ENCODE peak calls at places on chromosomes 16 and 17, in seven cellular contexts. One of them, this sample, is unnamed.
A peak's percentile ranks its signal among the peaks of the same experiment; 100 is the strongest.

GRCh38 chr16:83070416-83071199 is 443.8 kb downstream of the CDH13 start:
- DNase-seq in effector memory CD4-positive, alpha-beta T cell: no peak
- DNase-seq in AG04450: no peak
- DNase-seq in GM23248: no peak
- DNase-seq in brain microvascular endothelial cell: no peak
- DNase-seq in naive thymus-derived CD4-positive, alpha-beta T cell: no peak
- DNase-seq in PC-3: no peak
- DNase-seq in this sample: no peak

GRCh38 chr17:67528751-67529436 is 151.8 kb downstream of the PITPNC1 start:
- DNase-seq in effector memory CD4-positive, alpha-beta T cell: no peak
- DNase-seq in brain microvascular endothelial cell: peak; percentile 94
- DNase-seq in AG04450: peak; percentile 59
- DNase-seq in PC-3: peak; percentile 27
- DNase-seq in GM23248: peak; percentile 99
- DNase-seq in naive thymus-derived CD4-positive, alpha-beta T cell: no peak
- DNase-seq in this sample: no peak

GRCh38 chr17:31283841-31284240 is 13.2 kb downstream of the OMG start:
- DNase-seq in GM23248: no peak
- DNase-seq in PC-3: no peak
- DNase-seq in brain microvascular endothelial cell: no peak
- DNase-seq in AG04450: no peak
- DNase-seq in naive thymus-derived CD4-positive, alpha-beta T cell: no peak
- DNase-seq in effector memory CD4-positive, alpha-beta T cell: no peak
- DNase-seq in this sample: no peak

GRCh38 chr17:45050680-45051059 is 762 bp downstream of the DCAKD start:
- DNase-seq in AG04450: no peak
- DNase-seq in PC-3: no peak
- DNase-seq in effector memory CD4-positive, alpha-beta T cell: no peak
- DNase-seq in naive thymus-derived CD4-positive, alpha-beta T cell: peak; percentile 52
- DNase-seq in GM23248: peak; percentile 58
- DNase-seq in brain microvascular endothelial cell: no peak
- DNase-seq in this sample: no peak

GRCh38 chr16:72939247-72939646 is 108.7 kb downstream of the ZFHX3 start:
- DNase-seq in effector memory CD4-positive, alpha-beta T cell: no peak
- DNase-seq in brain microvascular endothelial cell: peak; percentile 70
- DNase-seq in naive thymus-derived CD4-positive, alpha-beta T cell: no peak
- DNase-seq in AG04450: peak; percentile 44
- DNase-seq in PC-3: peak; percentile 56
- DNase-seq in GM23248: peak; percentile 80
- DNase-seq in this sample: no peak

GRCh38 chr16:30494709-30495108 is 22.2 kb downstream of the ITGAL start:
- DNase-seq in GM23248: no peak
- DNase-seq in naive thymus-derived CD4-positive, alpha-beta T cell: no peak
- DNase-seq in PC-3: no peak
- DNase-seq in AG04450: no peak
- DNase-seq in effector memory CD4-positive, alpha-beta T cell: no peak
- DNase-seq in brain microvascular endothelial cell: no peak
- DNase-seq in this sample: no peak

GRCh38 chr16:51407199-51407598 is 256.1 kb upstream of the SALL1 start:
- DNase-seq in naive thymus-derived CD4-positive, alpha-beta T cell: no peak
- DNase-seq in GM23248: no peak
- DNase-seq in brain microvascular endothelial cell: no peak
- DNase-seq in PC-3: no peak
- DNase-seq in AG04450: no peak
- DNase-seq in effector memory CD4-positive, alpha-beta T cell: no peak
- DNase-seq in this sample: no peak

GRCh38 chr17:27497696-27498095 is 41.4 kb downstream of the KSR1 start:
- DNase-seq in PC-3: no peak
- DNase-seq in GM23248: no peak
- DNase-seq in AG04450: no peak
- DNase-seq in naive thymus-derived CD4-positive, alpha-beta T cell: no peak
- DNase-seq in effector memory CD4-positive, alpha-beta T cell: no peak
- DNase-seq in brain microvascular endothelial cell: no peak
- DNase-seq in this sample: no peak

GRCh38 chr17:67393809-67394418 is 16.8 kb downstream of the PITPNC1 start:
- DNase-seq in naive thymus-derived CD4-positive, alpha-beta T cell: no peak
- DNase-seq in brain microvascular endothelial cell: no peak
- DNase-seq in AG04450: no peak
- DNase-seq in GM23248: no peak
- DNase-seq in PC-3: no peak
- DNase-seq in effector memory CD4-positive, alpha-beta T cell: no peak
- DNase-seq in this sample: no peak

GRCh38 chr17:65538679-65539529 is 22.5 kb downstream of the AXIN2 start:
- DNase-seq in naive thymus-derived CD4-positive, alpha-beta T cell: no peak
- DNase-seq in effector memory CD4-positive, alpha-beta T cell: no peak
- DNase-seq in PC-3: no peak
- DNase-seq in AG04450: no peak
- DNase-seq in GM23248: no peak
- DNase-seq in brain microvascular endothelial cell: no peak
- DNase-seq in this sample: no peak
- H3K4me3 ChIP-seq in naive thymus-derived CD4-positive, alpha-beta T cell: no peak overlapping the region
- H3K4me3 ChIP-seq in effector memory CD4-positive, alpha-beta T cell: no peak overlapping the region
- H3K4me3 ChIP-seq in PC-3: no peak overlapping the region
- H3K4me3 ChIP-seq in AG04450: no peak overlapping the region
- H3K4me3 ChIP-seq in GM23248: no peak overlapping the region
- H3K4me3 ChIP-seq in brain microvascular endothelial cell: no peak overlapping the region
- H3K4me3 ChIP-seq in this sample: peak overlapping the region; percentile 32

GRCh38 chr17:39765766-39766165 is 28.0 kb downstream of the GRB7 start:
- DNase-seq in AG04450: no peak
- DNase-seq in naive thymus-derived CD4-positive, alpha-beta T cell: no peak
- DNase-seq in PC-3: no peak
- DNase-seq in GM23248: no peak
- DNase-seq in effector memory CD4-positive, alpha-beta T cell: no peak
- DNase-seq in brain microvascular endothelial cell: no peak
- DNase-seq in this sample: no peak
- H3K27ac ChIP-seq in AG04450: no peak overlapping the region
- H3K27ac ChIP-seq in naive thymus-derived CD4-positive, alpha-beta T cell: peak overlapping the region; percentile 3
- H3K27ac ChIP-seq in PC-3: no peak overlapping the region
- H3K27ac ChIP-seq in GM23248: no peak overlapping the region
- H3K27ac ChIP-seq in effector memory CD4-positive, alpha-beta T cell: no peak overlapping the region
- H3K27ac ChIP-seq in brain microvascular endothelial cell: no peak overlapping the region
- H3K27ac ChIP-seq in this sample: no peak overlapping the region

GRCh38 chr16:27229891-27230470 is 26.7 kb downstream of the KDM8 start:
- DNase-seq in brain microvascular endothelial cell: no peak
- DNase-seq in naive thymus-derived CD4-positive, alpha-beta T cell: no peak
- DNase-seq in GM23248: no peak
- DNase-seq in AG04450: no peak
- DNase-seq in PC-3: no peak
- DNase-seq in effector memory CD4-positive, alpha-beta T cell: no peak
- DNase-seq in this sample: peak; percentile 39

GRCh38 chr16:27232061-27232841 is 28.9 kb downstream of the KDM8 start:
- DNase-seq in AG04450: no peak
- DNase-seq in naive thymus-derived CD4-positive, alpha-beta T cell: peak; percentile 58
- DNase-seq in brain microvascular endothelial cell: no peak
- DNase-seq in GM23248: no peak
- DNase-seq in effector memory CD4-positive, alpha-beta T cell: no peak
- DNase-seq in PC-3: no peak
- DNase-seq in this sample: peak; percentile 49

GRCh38 chr16:27231692-27232060 is 28.4 kb downstream of the KDM8 start:
- DNase-seq in brain microvascular endothelial cell: no peak
- DNase-seq in naive thymus-derived CD4-positive, alpha-beta T cell: no peak
- DNase-seq in effector memory CD4-positive, alpha-beta T cell: no peak
- DNase-seq in GM23248: no peak
- DNase-seq in PC-3: no peak
- DNase-seq in AG04450: no peak
- DNase-seq in this sample: no peak

GRCh38 chr16:27228621-27229501 is 25.5 kb downstream of the KDM8 start:
- DNase-seq in GM23248: no peak
- DNase-seq in effector memory CD4-positive, alpha-beta T cell: no peak
- DNase-seq in AG04450: no peak
- DNase-seq in PC-3: no peak
- DNase-seq in naive thymus-derived CD4-positive, alpha-beta T cell: no peak
- DNase-seq in brain microvascular endothelial cell: no peak
- DNase-seq in this sample: no peak

GRCh38 chr16:27230562-27230991 is 27.3 kb downstream of the KDM8 start:
- DNase-seq in effector memory CD4-positive, alpha-beta T cell: peak; percentile 54
- DNase-seq in naive thymus-derived CD4-positive, alpha-beta T cell: peak; percentile 49
- DNase-seq in AG04450: no peak
- DNase-seq in brain microvascular endothelial cell: no peak
- DNase-seq in PC-3: no peak
- DNase-seq in GM23248: no peak
- DNase-seq in this sample: peak; percentile 86
- H3K4me3 ChIP-seq in effector memory CD4-positive, alpha-beta T cell: peak overlapping the region; percentile 23
- H3K4me3 ChIP-seq in naive thymus-derived CD4-positive, alpha-beta T cell: peak overlapping the region; percentile 51
- H3K4me3 ChIP-seq in AG04450: no peak overlapping the region
- H3K4me3 ChIP-seq in brain microvascular endothelial cell: no peak overlapping the region
- H3K4me3 ChIP-seq in PC-3: no peak overlapping the region
- H3K4me3 ChIP-seq in GM23248: no peak overlapping the region
- H3K4me3 ChIP-seq in this sample: peak overlapping the region; percentile 36

GRCh38 chr17:56291226-56291805 is 138.0 kb downstream of the ANKFN1 start:
- DNase-seq in GM23248: peak; percentile 23
- DNase-seq in brain microvascular endothelial cell: no peak
- DNase-seq in PC-3: no peak
- DNase-seq in naive thymus-derived CD4-positive, alpha-beta T cell: no peak
- DNase-seq in effector memory CD4-positive, alpha-beta T cell: no peak
- DNase-seq in AG04450: no peak
- DNase-seq in this sample: no peak

GRCh38 chr17:56289321-56289720 is 136.0 kb downstream of the ANKFN1 start:
- DNase-seq in GM23248: peak; percentile 22
- DNase-seq in brain microvascular endothelial cell: no peak
- DNase-seq in PC-3: no peak
- DNase-seq in effector memory CD4-positive, alpha-beta T cell: no peak
- DNase-seq in AG04450: no peak
- DNase-seq in naive thymus-derived CD4-positive, alpha-beta T cell: no peak
- DNase-seq in this sample: no peak

GRCh38 chr17:56292628-56293027 is 139.4 kb downstream of the ANKFN1 start:
- DNase-seq in PC-3: no peak
- DNase-seq in GM23248: peak; percentile 53
- DNase-seq in brain microvascular endothelial cell: no peak
- DNase-seq in effector memory CD4-positive, alpha-beta T cell: no peak
- DNase-seq in naive thymus-derived CD4-positive, alpha-beta T cell: no peak
- DNase-seq in AG04450: no peak
- DNase-seq in this sample: no peak

GRCh38 chr17:56290486-56291118 is 137.3 kb downstream of the ANKFN1 start:
- DNase-seq in PC-3: no peak
- DNase-seq in GM23248: peak; percentile 17
- DNase-seq in brain microvascular endothelial cell: no peak
- DNase-seq in effector memory CD4-positive, alpha-beta T cell: no peak
- DNase-seq in AG04450: no peak
- DNase-seq in naive thymus-derived CD4-positive, alpha-beta T cell: no peak
- DNase-seq in this sample: no peak

GRCh38 chr17:56292010-56292409 is 138.7 kb downstream of the ANKFN1 start:
- DNase-seq in GM23248: peak; percentile 93
- DNase-seq in effector memory CD4-positive, alpha-beta T cell: no peak
- DNase-seq in brain microvascular endothelial cell: no peak
- DNase-seq in AG04450: peak; percentile 20
- DNase-seq in PC-3: peak; percentile 50
- DNase-seq in naive thymus-derived CD4-positive, alpha-beta T cell: no peak
- DNase-seq in this sample: no peak
- H3K27ac ChIP-seq in GM23248: peak overlapping the region; percentile 67
- H3K27ac ChIP-seq in effector memory CD4-positive, alpha-beta T cell: no peak overlapping the region
- H3K27ac ChIP-seq in brain microvascular endothelial cell: no peak overlapping the region
- H3K27ac ChIP-seq in AG04450: peak overlapping the region; percentile 23
- H3K27ac ChIP-seq in PC-3: peak overlapping the region; percentile 4
- H3K27ac ChIP-seq in naive thymus-derived CD4-positive, alpha-beta T cell: no peak overlapping the region
- H3K27ac ChIP-seq in this sample: no peak overlapping the region

DNA sequence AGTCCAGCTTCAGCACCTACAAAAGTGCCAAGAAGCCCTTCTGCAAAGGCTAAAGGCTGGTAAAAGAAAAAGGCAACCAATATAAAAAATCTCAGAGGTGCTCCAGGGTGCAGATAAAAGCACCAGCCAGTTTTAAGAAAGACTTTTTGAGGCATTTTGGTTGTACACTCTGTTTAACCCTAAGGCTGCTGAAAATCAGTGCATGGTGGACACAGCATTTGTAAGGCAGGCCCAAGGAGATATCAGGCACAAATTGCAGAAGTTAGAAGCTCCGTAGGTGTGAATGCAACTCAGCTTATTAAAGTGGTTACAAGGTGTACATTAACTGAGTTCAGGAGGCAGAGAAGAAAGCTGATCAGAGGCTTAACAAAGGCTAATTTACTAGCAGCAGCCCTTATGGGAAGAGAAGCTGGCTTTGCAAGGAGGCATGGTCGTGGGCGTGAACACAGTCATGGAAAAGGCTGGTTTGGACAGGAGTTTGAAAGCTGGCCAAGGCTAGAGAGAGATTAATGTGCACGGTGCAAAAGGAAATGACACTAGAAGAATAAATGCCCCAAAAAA is 21.1 kb downstream of the ACSM1 start:
- DNase-seq in brain microvascular endothelial cell: no peak
- DNase-seq in naive thymus-derived CD4-positive, alpha-beta T cell: no peak
- DNase-seq in PC-3: no peak
- DNase-seq in AG04450: no peak
- DNase-seq in GM23248: no peak
- DNase-seq in effector memory CD4-positive, alpha-beta T cell: no peak
- DNase-seq in this sample: no peak
- H3K4me3 ChIP-seq in brain microvascular endothelial cell: no peak overlapping the region
- H3K4me3 ChIP-seq in naive thymus-derived CD4-positive, alpha-beta T cell: peak overlapping the region; percentile 72
- H3K4me3 ChIP-seq in PC-3: peak overlapping the region; percentile 62
- H3K4me3 ChIP-seq in AG04450: no peak overlapping the region
- H3K4me3 ChIP-seq in GM23248: no peak overlapping the region
- H3K4me3 ChIP-seq in effector memory CD4-positive, alpha-beta T cell: peak overlapping the region; percentile 53
- H3K4me3 ChIP-seq in this sample: peak overlapping the region; percentile 74

DNA sequence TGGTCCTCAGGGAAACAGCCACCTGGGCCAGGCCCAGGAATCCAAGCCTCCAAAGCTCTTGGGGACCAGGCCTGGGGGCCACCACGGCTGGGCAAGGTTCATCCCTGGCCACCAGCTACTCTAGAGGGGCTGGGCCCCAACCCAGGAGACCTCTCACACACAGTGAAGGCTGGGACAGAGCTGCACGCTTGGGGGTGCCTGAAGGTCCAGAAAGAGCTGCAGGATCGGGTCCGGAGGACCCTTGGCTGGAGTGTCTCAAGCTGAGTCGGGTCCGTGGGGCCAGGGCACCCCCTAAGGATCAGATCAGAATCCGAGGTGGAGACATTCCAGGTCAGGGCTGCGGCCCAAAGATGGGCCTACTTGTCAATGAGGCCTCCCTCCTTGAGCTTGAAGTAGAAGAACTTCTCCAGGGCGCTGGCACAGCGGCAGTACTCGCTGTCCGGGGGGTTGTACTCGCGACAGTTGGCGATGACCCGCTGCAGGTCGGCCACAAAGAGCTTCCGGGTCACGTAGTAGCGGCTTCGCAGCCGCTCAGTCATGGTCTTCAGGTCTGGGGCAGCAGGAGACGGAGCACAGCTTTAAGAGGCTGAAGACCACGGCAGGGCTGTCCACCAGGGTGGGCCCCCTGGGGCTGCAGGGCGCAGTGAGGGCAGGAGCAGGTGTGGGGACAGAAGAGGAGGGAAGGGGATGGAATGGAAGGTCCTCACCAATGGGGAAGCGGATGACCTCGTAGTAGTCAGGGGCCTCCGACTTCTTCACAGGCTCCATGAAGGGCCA is 967 bp upstream of the DHX58 start:
- DNase-seq in naive thymus-derived CD4-positive, alpha-beta T cell: no peak
- DNase-seq in brain microvascular endothelial cell: no peak
- DNase-seq in effector memory CD4-positive, alpha-beta T cell: no peak
- DNase-seq in PC-3: no peak
- DNase-seq in GM23248: no peak
- DNase-seq in AG04450: no peak
- DNase-seq in this sample: no peak
- H3K27ac ChIP-seq in naive thymus-derived CD4-positive, alpha-beta T cell: peak overlapping the region; percentile 83
- H3K27ac ChIP-seq in brain microvascular endothelial cell: no peak overlapping the region
- H3K27ac ChIP-seq in effector memory CD4-positive, alpha-beta T cell: peak overlapping the region; percentile 82
- H3K27ac ChIP-seq in PC-3: no peak overlapping the region
- H3K27ac ChIP-seq in GM23248: peak overlapping the region; percentile 71
- H3K27ac ChIP-seq in AG04450: peak overlapping the region; percentile 11
- H3K27ac ChIP-seq in this sample: peak overlapping the region; percentile 63